ENCODE peak calls at places on chromosome 17, in four cellular contexts. R, P, C and N are unnamed samples.

GRCh38 chr17:50290074-50290702 is 15.9 kb downstream of the TMEM92 start:
- DNase-seq in P (no peak), C (peak; percentile 88), R (no peak), N (no peak)

GRCh38 chr17:75909812-75910274 is 5.2 kb upstream of the MRPL38 start:
- DNase-seq in C (no peak), R (no peak), P (no peak), N (no peak)

GRCh38 chr17:40553694-40554534 is 11.4 kb downstream of the CCR7 start:
- DNase-seq in R (peak; percentile 83), P (no peak), C (no peak), N (no peak)

GRCh38 chr17:39096435-39097158 is 54.8 kb downstream of the PLXDC1 start:
- DNase-seq in C (peak; percentile 64), P (no peak), R (no peak), N (no peak)

GRCh38 chr17:57255776-57256681 is at the start of gene MSI2:
- DNase-seq in P (peak; percentile 68), C (peak; percentile 59), R (peak; percentile 93), N (peak; percentile 51)

GRCh38 chr17:68468785-68469184 is 11.5 kb upstream of the WIPI1 start:
- DNase-seq in P (no peak), R (no peak), C (no peak), N (no peak)

GRCh38 chr17:12021604-12022003 is 927 bp downstream of the MAP2K4 start:
- DNase-seq in P (no peak), C (no peak), R (no peak), N (no peak)

GRCh38 chr17:9767432-9767991 is 23.9 kb downstream of the DHRS7C start:
- DNase-seq in C (no peak), P (no peak), R (no peak), N (no peak)

GRCh38 chr17:1068356-1068755 is 71.4 kb downstream of the TIMM22 start:
- DNase-seq in R (no peak), P (no peak), C (no peak), N (no peak)

DNA sequence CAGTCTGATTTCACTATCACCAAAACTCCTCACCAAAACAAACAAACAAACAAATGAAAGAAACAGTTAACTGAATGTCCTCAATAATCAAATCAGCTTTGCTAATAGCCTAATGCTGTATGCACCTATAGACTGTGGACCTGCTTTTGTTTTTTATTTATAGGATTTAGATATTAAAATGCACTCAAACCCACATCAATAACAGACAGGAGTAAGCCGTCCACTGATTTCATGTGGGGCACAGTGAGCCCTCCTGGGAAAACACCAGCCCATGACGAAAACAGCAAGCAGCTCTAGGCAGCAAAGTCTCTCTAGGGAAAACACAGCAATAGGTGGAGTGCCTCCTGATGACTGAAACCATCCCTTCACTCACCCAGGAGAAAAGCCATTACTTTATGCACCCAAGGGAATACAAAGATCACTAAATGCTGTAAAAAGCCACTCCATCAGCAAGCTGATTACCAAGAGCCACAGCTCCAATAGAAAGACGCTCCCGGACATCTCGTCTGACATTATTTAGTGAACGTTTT is 47.8 kb downstream of the ANKFY1 start:
- DNase-seq in R (no peak), C (no peak), P (no peak), N (no peak)
- TF ChIP-seq SPI1 in R (no peak), C (no peak), P (no peak), N (no peak)

DNA sequence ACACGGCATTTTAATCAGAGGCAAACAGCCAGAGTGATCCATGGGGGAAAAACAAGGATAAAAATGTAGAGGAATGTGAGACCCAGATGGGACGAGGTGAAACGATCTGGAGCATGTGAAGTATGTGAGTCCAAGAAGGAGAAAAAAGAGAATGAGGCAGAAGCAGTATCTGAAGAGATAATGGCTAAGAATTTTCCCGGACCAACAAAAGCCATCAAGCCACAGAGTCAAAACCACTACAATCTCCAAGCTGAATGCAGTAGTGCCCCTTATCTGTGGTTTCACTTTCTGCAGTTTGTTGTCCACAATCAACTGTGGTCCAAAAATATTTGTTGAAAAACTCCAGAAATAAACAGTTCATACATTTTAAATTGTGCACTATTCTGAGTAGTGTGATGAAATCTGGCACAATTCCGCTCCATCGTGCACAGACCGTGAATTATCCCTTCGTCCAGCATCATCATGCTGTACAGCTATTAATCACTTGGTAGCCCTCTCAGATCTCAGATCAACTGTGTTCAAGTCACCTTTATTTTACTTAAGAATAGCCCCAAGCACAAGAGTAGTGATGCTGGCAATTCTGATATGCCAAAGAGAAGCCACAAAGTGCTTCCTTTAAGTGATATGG is 18.7 kb downstream of the MYH10 start:
- DNase-seq in C (no peak), R (no peak), P (no peak), N (no peak)
- TF ChIP-seq SPI1 in C (no peak), R (no peak), P (no peak), N (no peak)

DNA sequence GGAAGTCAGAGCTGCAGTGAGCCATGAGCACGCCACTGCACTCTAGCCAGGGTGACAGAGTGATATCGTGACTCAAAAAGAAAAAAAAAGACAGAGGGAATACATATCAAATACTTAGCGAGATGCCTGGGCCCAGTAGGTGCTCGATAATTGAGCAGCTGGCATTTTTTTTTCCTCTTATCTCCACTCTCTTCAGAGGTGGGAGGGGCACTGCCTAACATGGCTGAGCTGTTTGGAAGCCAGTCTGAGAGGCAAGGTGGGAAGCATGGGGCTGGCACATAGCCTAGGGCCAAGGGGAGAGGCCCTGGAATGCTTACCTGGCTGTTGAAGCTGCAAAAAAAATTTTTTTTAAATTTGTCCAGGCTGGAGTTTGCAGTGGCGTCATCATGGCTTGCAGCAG is 38.4 kb downstream of the HIC1 start:
- DNase-seq in P (no peak), C (no peak), R (no peak), N (no peak)
- TF ChIP-seq SPI1 in P (no peak), C (no peak), R (no peak), N (no peak)

GRCh38 chr17:29546834-29547233 is 20.0 kb downstream of the ABHD15 start:
- DNase-seq in C (no peak), P (no peak), R (no peak), N (no peak)
- TF ChIP-seq SPI1 in C (no peak), P (no peak), R (no peak), N (no peak)

DNA sequence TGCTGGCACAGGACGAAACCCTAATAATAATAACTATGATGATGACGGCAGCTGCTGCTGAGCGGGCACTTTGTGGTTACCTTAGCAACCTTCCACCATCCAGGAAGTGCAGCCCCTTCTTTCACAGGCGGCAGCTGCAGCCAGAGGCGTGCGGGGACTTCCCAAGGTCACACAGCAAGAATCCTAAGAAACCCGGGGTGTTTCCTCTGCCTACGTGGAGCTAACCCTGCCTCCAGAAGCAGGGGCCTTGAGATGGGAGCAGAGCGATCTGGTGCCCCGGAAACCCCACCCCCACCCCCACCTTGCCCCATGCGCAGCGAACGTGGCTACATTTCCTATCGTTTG is 22.4 kb upstream of the EIF1 start:
- DNase-seq in P (no peak), C (no peak), R (no peak), N (peak; percentile 75)
- TF ChIP-seq SPI1 in P (no peak), C (no peak), R (no peak), N (no peak)

GRCh38 chr17:41942626-41943025 is 12.2 kb downstream of the ODAD4 start:
- DNase-seq in C (no peak), P (no peak), R (no peak), N (no peak)

GRCh38 chr17:41935641-41936040 is 5.2 kb downstream of the ODAD4 start:
- DNase-seq in P (no peak), R (no peak), C (no peak), N (no peak)

GRCh38 chr17:41941158-41941557 is 10.7 kb downstream of the ODAD4 start:
- DNase-seq in R (no peak), C (no peak), P (no peak), N (no peak)

GRCh38 chr17:41939044-41939695 is 8.8 kb downstream of the ODAD4 start:
- DNase-seq in P (no peak), C (no peak), R (no peak), N (no peak)

GRCh38 chr17:41937970-41938851 is 7.8 kb downstream of the ODAD4 start:
- DNase-seq in P (no peak), C (no peak), R (peak; percentile 63), N (no peak)
- TF ChIP-seq SPI1 in P (no peak), C (no peak), R (no peak), N (no peak)

GRCh38 chr17:78502611-78503148 is 74.5 kb downstream of the DNAH17 start:
- DNase-seq in R (no peak), C (no peak), P (no peak), N (no peak)
- TF ChIP-seq SPI1 in R (no peak), C (no peak), P (no peak), N (no peak)

DNA sequence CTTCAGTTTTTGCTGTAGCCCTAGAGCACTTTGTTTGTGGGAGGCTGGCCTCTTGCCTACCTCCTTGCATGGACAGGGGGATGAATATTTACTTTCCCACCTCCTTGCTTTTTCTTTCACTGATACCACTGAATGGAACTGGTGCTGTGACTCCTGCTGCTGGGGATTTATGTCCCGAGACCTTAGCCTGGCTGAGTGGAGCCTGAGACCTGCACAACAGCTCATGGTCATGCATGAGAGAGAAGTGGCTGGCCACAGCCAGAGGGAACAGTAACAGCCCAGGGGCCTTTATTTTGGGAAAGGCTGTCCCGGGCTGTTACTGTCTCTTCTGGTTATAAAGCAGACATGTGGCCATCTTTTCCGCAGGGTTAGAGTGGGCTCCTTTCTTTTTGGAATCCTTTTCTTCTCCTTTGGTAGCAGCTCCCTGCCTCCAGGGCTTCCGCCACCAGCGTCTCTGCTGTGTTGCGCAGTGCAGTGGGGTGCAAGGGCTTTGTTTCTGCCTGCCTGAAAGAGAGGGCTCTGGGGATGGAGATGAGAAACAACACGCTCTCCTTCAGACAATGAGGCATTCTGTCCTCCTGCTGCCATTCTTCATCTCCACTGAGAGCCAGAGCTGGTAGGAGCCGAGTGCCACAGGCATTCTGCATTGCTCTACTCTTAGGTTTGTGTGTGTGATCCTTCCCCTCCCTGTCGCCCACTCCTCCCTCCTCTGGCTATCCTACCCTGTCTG is 14.5 kb downstream of the SNX11 start:
- DNase-seq in R (no peak), P (no peak), C (no peak), N (no peak)
- TF ChIP-seq SPI1 in R (no peak), P (no peak), C (no peak), N (no peak)

GRCh38 chr17:64200080-64201042 is 62.7 kb downstream of the TEX2 start:
- DNase-seq in C (no peak), P (no peak), R (no peak), N (peak; percentile 19)
- TF ChIP-seq SPI1 in C (no peak), P (no peak), R (no peak), N (no peak)